ENCODE peak calls at places on chromosomes 12 and 14, in five cellular contexts. Z, G, J, A and K are unnamed samples.

GRCh38 chr12:42235426-42235825 is 2.6 kb downstream of the YAF2 start:
- DNase-seq in Z (peak), G (no peak), J (no peak), A (no peak), K (no peak)

GRCh38 chr12:50581226-50582184 is 76.7 kb downstream of the DIP2B start:
- DNase-seq in Z (peak), G (no peak), J (no peak), A (no peak), K (no peak)

GRCh38 chr14:72679591-72680151 is 214.2 kb downstream of the DPF3 start:
- DNase-seq in Z (no peak), G (no peak), J (no peak), A (peak), K (no peak)

GRCh38 chr14:65788876-65789859 is 376.6 kb downstream of the FUT8 start:
- DNase-seq in Z (no peak), G (no peak), J (no peak), A (peak), K (no peak)

GRCh38 chr14:95253039-95253620 is 66.6 kb downstream of the CLMN start:
- DNase-seq in Z (no peak), G (no peak), J (no peak), A (no peak), K (no peak)

GRCh38 chr12:110170535-110171185 is 46.5 kb downstream of the IFT81 start:
- DNase-seq in Z (no peak), G (no peak), J (no peak), A (no peak), K (no peak)

GRCh38 chr14:93715279-93715927 is 72.9 kb downstream of the PRIMA1 start:
- DNase-seq in Z (no peak), G (no peak), J (no peak), A (no peak), K (no peak)

GRCh38 chr14:106395460-106396050 is 869.2 kb downstream of the TMEM121 start:
- DNase-seq in Z (no peak), G (no peak), J (no peak), A (no peak), K (no peak)

GRCh38 chr12:56267443-56268071 is 815 bp downstream of the COQ10A start:
- DNase-seq in Z (no peak), G (no peak), J (no peak), A (peak), K (no peak)

GRCh38 chr14:102729268-102729667 is 48.0 kb upstream of the TRAF3 start:
- DNase-seq in Z (no peak), G (no peak), J (no peak), A (no peak), K (no peak)

GRCh38 chr14:35821546-35822411 is 4.4 kb upstream of the BRMS1L start:
- DNase-seq in Z (no peak), G (no peak), J (no peak), A (peak), K (no peak)

GRCh38 chr12:32106153-32106516 is 512 bp upstream of the BICD1 start:
- DNase-seq in Z (peak), G (no peak), J (no peak), A (peak), K (no peak)

GRCh38 chr12:129871991-129872969 is 31.5 kb downstream of the TMEM132D start:
- DNase-seq in Z (no peak), G (no peak), J (no peak), A (peak), K (no peak)

GRCh38 chr14:90695997-90696681 is 120.1 kb downstream of the TTC7B start:
- DNase-seq in Z (no peak), G (no peak), J (no peak), A (no peak), K (no peak)

GRCh38 chr14:89386214-89386886 is 30.7 kb downstream of the FOXN3 start:
- DNase-seq in Z (no peak), G (no peak), J (no peak), A (peak), K (no peak)

GRCh38 chr12:95506707-95507523 is 33.0 kb downstream of the METAP2 start:
- DNase-seq in Z (no peak), G (no peak), J (no peak), A (no peak), K (no peak)

GRCh38 chr14:100762089-100762515 is 35.4 kb downstream of the DLK1 start:
- DNase-seq in Z (no peak), G (no peak), J (no peak), A (no peak), K (no peak)

GRCh38 chr12:80186727-80187217 is 87.4 kb downstream of the OTOGL start:
- DNase-seq in Z (peak), G (peak), J (no peak), A (peak), K (peak)